ENCODE peak calls at places on chromosomes 13 and 19, in five cellular contexts. M is fibroblast of mammary gland, B is Caco-2, V is epithelial cell of esophagus, G is fibroblast of pulmonary artery. A is an unnamed sample.

GRCh38 chr19:2811735-2812413 is 7.8 kb upstream of the ZNF554 start:
- DNase-seq in M (no peak), B (no peak), V (no peak), G (no peak), A (no peak)

GRCh38 chr19:52961981-52962380 is 700 bp downstream of the ZNF816 start:
- DNase-seq in M (peak), B (no peak), V (no peak), G (no peak), A (no peak)

GRCh38 chr13:113536461-113537110 is 46.1 kb upstream of the DCUN1D2 start:
- DNase-seq in M (no peak), B (no peak), V (no peak), G (no peak), A (no peak)

GRCh38 chr13:94073006-94073744 is 406.3 kb downstream of the DCT start:
- DNase-seq in M (peak), B (no peak), V (no peak), G (peak), A (peak)

GRCh38 chr13:73767191-73767741 is 366.9 kb downstream of the KLF12 start:
- DNase-seq in M (no peak), B (no peak), V (no peak), G (no peak), A (no peak)

GRCh38 chr13:94415484-94415883 is 64.0 kb downstream of the DCT start:
- DNase-seq in M (no peak), B (no peak), V (no peak), G (no peak), A (no peak)

GRCh38 chr19:57267294-57267693 is 13.0 kb upstream of the ZNF460 start:
- DNase-seq in M (no peak), B (peak), V (no peak), G (no peak), A (no peak)

GRCh38 chr19:33438016-33438671 is 64.6 kb downstream of the CEBPG start:
- DNase-seq in M (no peak), B (peak), V (no peak), G (peak), A (no peak)

GRCh38 chr13:54133721-54134120 is 1105.1 kb downstream of the OLFM4 start:
- DNase-seq in M (no peak), B (no peak), V (no peak), G (no peak), A (no peak)
- TF ChIP-seq CTCF in M (no peak), B (no peak), V (no peak), G (no peak), A (no peak)

GRCh38 chr19:38374332-38375097 is at the start of gene PSMD8:
- DNase-seq in M (peak), B (peak), V (peak), G (peak), A (peak)
- TF ChIP-seq CTCF in M (no peak), B (peak), V (peak), G (peak), A (no peak)

DNA sequence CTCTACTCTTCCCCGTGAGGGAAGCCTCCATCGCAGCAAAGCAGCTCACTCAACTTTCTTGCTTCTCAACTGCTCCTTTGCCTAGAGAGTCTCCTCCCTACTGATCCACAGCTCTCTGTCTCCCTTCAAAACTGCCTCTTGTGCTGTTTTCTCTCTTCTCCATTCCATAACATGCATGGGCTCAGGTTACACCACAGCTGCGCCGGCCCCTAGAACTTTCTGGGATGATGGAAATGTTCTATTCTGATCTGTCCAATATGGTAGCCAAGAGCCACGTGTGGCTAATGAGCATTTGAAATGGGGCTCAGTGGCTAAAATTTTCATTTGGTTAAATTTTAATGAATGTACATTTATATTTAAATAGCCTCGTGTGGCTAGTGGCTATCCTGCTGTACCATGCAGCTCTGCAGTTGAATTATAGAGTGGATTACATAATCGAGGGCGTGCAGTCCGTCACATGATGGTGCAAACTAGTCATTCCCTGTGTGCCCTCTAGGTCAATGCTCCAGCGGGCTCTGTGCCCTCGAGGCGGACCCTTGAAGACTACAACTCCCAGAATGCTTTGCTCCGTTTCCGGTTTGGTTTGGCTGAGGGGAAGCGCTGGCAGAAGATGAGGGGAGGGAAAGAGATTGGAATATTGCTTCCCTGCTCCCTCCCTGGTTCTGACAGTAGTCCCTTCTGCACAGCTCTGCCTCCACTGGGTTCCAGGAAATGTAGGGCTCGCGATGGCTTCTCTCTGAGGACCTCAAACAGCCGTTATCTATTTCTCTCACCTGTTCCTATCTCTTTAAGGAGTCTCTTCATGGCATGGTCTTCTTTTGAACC is 109.8 kb downstream of the CACNA1A start:
- DNase-seq in M (peak), B (peak), V (peak), G (peak), A (peak)
- TF ChIP-seq CTCF in M (no peak), B (no peak), V (no peak), G (no peak), A (no peak)

GRCh38 chr19:6890421-6890913 is 3.1 kb downstream of the ADGRE1 start:
- DNase-seq in M (no peak), B (no peak), V (no peak), G (no peak), A (no peak)
- TF ChIP-seq CTCF in M (no peak), B (no peak), V (no peak), G (no peak), A (no peak)

DNA sequence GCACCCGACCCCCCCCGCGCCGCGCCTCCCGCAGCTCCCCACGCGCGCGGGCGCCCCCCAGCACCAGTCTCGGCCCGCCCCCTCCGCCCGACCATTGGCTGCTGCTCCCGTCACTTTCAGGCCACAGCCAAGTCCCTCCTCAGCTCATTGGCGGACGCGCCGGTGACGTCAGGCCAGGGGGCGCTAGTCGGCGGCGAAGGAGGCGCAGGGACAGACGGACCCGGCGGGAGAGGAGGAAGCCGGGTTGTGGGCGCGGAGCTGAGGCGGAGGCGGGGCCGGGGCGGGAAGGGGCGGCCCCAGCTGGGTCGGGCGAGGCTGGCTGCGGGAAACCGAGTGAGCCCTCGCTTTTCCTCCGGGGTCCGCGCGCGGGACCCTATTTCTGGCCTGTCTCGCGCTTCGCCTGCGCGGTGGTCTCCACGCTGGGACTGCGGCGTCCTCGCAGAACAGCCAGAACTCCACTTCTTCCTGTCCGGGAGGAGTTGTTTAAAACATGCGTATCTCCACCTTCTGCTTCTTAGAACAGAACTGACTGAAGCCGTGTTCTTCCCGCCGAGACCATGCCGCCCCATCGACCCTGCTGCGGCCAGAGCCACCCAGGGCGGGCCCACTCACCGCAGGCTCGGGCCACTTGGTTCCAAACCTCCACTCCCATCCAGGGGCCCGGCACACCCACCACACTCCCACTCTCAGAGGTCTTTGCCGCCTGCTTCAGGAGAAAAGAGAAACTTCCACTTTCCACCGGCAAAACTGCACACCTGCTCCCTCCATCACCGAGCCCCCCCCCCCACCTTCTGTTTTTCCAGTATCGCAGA is 459 bp upstream of the TMTC4 start:
- DNase-seq in M (peak), B (peak), V (peak), G (peak), A (peak)
- TF ChIP-seq CTCF in M (no peak), B (peak), V (peak), G (peak), A (peak)

GRCh38 chr13:44050450-44051063 is 170.9 kb downstream of the LACC1 start:
- DNase-seq in M (peak), B (no peak), V (peak), G (peak), A (no peak)

GRCh38 chr13:44051405-44051804 is 171.7 kb downstream of the LACC1 start:
- DNase-seq in M (no peak), B (no peak), V (no peak), G (no peak), A (peak)

GRCh38 chr13:44046428-44046827 is 166.7 kb downstream of the LACC1 start:
- DNase-seq in M (no peak), B (no peak), V (no peak), G (no peak), A (no peak)

GRCh38 chr13:44049546-44049945 is 169.8 kb downstream of the LACC1 start:
- DNase-seq in M (no peak), B (no peak), V (no peak), G (no peak), A (no peak)

DNA sequence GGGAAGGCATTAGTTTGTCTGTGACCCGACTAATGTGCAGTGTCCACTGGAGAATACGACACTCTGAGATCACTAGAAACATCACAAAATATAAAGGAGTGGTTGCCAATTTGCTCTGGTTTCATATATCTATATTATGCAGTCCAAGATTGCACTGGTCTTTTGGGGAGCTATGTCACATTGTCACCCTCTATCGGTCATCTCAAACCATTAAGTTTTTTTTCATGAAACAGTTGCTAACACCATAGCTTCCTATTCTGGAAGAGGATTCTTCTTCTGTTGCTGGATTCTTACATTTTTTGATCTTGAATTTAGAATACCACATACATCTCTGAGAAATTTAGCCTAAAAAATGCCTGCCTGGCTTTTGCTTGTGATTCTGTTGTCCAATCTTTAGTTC is 168.6 kb downstream of the LACC1 start:
- DNase-seq in M (no peak), B (no peak), V (no peak), G (peak), A (no peak)
- TF ChIP-seq CTCF in M (peak), B (peak), V (peak), G (peak), A (no peak)